ENCODE peak calls at places on chromosomes 11 and 22, in four cellular contexts. One of them, this sample, is unnamed.

GRCh38 chr11:6204708-6205107 is 649 bp upstream of the C11orf42 start:
- DNase-seq in stomach: no peak
- DNase-seq in K562: no peak
- DNase-seq in breast epithelium: no peak
- DNase-seq in this sample: no peak

GRCh38 chr11:134275534-134276395 is at the start of gene GLB1L3:
- DNase-seq in stomach: no peak
- DNase-seq in K562: peak; percentile 41
- DNase-seq in breast epithelium: peak; percentile 26
- DNase-seq in this sample: no peak

GRCh38 chr22:24066872-24067271 is 55.8 kb downstream of the CABIN1 start:
- DNase-seq in stomach: peak; percentile 71
- DNase-seq in K562: no peak
- DNase-seq in breast epithelium: no peak
- DNase-seq in this sample: no peak

GRCh38 chr11:88790179-88790578 is 275.6 kb downstream of the GRM5 start:
- DNase-seq in stomach: no peak
- DNase-seq in K562: no peak
- DNase-seq in breast epithelium: no peak
- DNase-seq in this sample: no peak

GRCh38 chr11:122267602-122268001 is 151.6 kb upstream of the BLID start:
- DNase-seq in stomach: no peak
- DNase-seq in K562: no peak
- DNase-seq in breast epithelium: no peak
- DNase-seq in this sample: no peak

GRCh38 chr11:110712643-110713468 is 619 bp upstream of the ARHGAP20 start:
- DNase-seq in stomach: no peak
- DNase-seq in K562: no peak
- DNase-seq in breast epithelium: peak; percentile 24
- DNase-seq in this sample: no peak

GRCh38 chr11:69911310-69912160 is 92.3 kb upstream of the FGF3 start:
- DNase-seq in stomach: no peak
- DNase-seq in K562: no peak
- DNase-seq in breast epithelium: no peak
- DNase-seq in this sample: no peak

GRCh38 chr22:36386351-36386899 is 1.3 kb downstream of the MYH9 start:
- DNase-seq in stomach: no peak
- DNase-seq in K562: no peak
- DNase-seq in breast epithelium: no peak
- DNase-seq in this sample: no peak

GRCh38 chr11:4436424-4436823 is 12.7 kb upstream of the OR52K2 start:
- DNase-seq in stomach: no peak
- DNase-seq in K562: no peak
- DNase-seq in breast epithelium: no peak
- DNase-seq in this sample: no peak

GRCh38 chr22:41382098-41382578 is 396 bp downstream of the TEF start:
- DNase-seq in stomach: peak; percentile 66
- DNase-seq in K562: peak; percentile 84
- DNase-seq in breast epithelium: peak; percentile 77
- DNase-seq in this sample: peak; percentile 96

GRCh38 chr11:128963744-128964340 is 21.2 kb upstream of the TP53AIP1 start:
- DNase-seq in stomach: no peak
- DNase-seq in K562: no peak
- DNase-seq in breast epithelium: no peak
- DNase-seq in this sample: no peak

DNA sequence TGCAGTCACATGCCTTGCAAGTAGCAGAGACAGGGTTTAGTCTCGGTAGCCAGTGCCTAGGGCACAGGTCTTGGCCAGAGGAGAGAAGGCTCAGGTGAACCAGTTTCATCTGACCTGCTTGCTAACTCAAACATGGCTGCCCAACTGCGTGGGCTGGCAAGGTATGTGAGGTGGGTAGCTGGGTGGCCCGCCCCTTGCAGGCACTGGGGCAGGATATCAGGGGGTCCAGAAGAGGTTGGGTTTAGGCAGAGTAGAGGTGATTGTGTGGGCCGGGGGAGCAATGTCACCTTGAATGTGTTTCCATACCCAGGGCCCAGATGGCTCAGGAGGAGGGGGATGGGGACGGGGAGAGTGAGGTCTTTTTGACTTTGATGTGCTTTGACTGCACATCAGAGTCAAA is 37.7 kb downstream of the ST3GAL4 start:
- DNase-seq in stomach: no peak
- DNase-seq in K562: no peak
- DNase-seq in breast epithelium: no peak
- DNase-seq in this sample: no peak
- H3K4me3 ChIP-seq in stomach: no peak overlapping the region
- H3K4me3 ChIP-seq in K562: no peak overlapping the region
- H3K4me3 ChIP-seq in breast epithelium: no peak overlapping the region
- H3K4me3 ChIP-seq in this sample: no peak overlapping the region

DNA sequence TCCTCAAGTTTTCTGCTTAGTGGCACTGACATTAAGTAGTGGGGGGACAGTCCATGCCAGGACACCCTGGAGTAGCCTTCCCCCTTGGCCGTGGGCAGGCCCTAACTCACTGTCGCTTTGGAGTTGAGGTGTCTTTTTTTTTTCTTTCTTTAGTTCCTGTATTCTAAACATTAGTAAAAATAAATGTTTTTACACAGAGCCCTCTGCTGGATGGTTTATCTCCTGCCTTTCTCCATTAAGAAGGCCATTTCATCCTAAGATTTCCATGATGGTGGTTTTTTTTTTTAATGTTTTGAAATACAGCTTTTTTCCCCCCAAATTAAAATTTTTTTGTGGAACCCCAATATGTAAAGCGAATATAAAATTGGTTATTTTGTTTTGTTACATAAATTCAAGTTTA is 1.8 kb upstream of the TIGD3 start:
- DNase-seq in stomach: no peak
- DNase-seq in K562: no peak
- DNase-seq in breast epithelium: no peak
- DNase-seq in this sample: no peak
- TF ChIP-seq CTCF in stomach: no peak
- TF ChIP-seq CTCF in K562: peak; percentile 22
- TF ChIP-seq CTCF in breast epithelium: no peak
- TF ChIP-seq CTCF in this sample: no peak

GRCh38 chr11:124886476-124886875 is 11.2 kb downstream of the ROBO4 start:
- DNase-seq in stomach: no peak
- DNase-seq in K562: no peak
- DNase-seq in breast epithelium: no peak
- DNase-seq in this sample: no peak
- TF ChIP-seq POLR2AphosphoS5 in stomach: no peak
- TF ChIP-seq POLR2AphosphoS5 in K562: no peak
- TF ChIP-seq POLR2AphosphoS5 in breast epithelium: no peak
- TF ChIP-seq POLR2AphosphoS5 in this sample: no peak

GRCh38 chr22:30542811-30543188 is 3.7 kb downstream of the SEC14L6 start:
- DNase-seq in stomach: no peak
- DNase-seq in K562: no peak
- DNase-seq in breast epithelium: no peak
- DNase-seq in this sample: no peak

GRCh38 chr22:30539368-30539767 is 7.2 kb downstream of the SEC14L6 start:
- DNase-seq in stomach: no peak
- DNase-seq in K562: no peak
- DNase-seq in breast epithelium: no peak
- DNase-seq in this sample: no peak

GRCh38 chr22:30538280-30538679 is 8.3 kb downstream of the SEC14L6 start:
- DNase-seq in stomach: no peak
- DNase-seq in K562: no peak
- DNase-seq in breast epithelium: no peak
- DNase-seq in this sample: no peak

GRCh38 chr22:30546616-30547015 is at the start of gene SEC14L6:
- DNase-seq in stomach: no peak
- DNase-seq in K562: no peak
- DNase-seq in breast epithelium: no peak
- DNase-seq in this sample: no peak

GRCh38 chr22:30541979-30542810 is 4.3 kb downstream of the SEC14L6 start:
- DNase-seq in stomach: peak; percentile 28
- DNase-seq in K562: peak; percentile 38
- DNase-seq in breast epithelium: no peak
- DNase-seq in this sample: no peak
- H3K4me3 ChIP-seq in stomach: peak overlapping the region; percentile 57
- H3K4me3 ChIP-seq in K562: peak overlapping the region; percentile 45
- H3K4me3 ChIP-seq in breast epithelium: peak overlapping the region; percentile 21
- H3K4me3 ChIP-seq in this sample: peak overlapping the region; percentile 49